ENCODE peak calls at places on chromosomes 11 and 22, in six cellular contexts. One of them, this sample, is unnamed.

GRCh38 chr11:92083123-92083522 is 141.5 kb upstream of the FAT3 start:
- DNase-seq in iris pigment epithelial cell: no peak
- DNase-seq in left cardiac atrium: no peak
- DNase-seq in osteocyte: no peak
- DNase-seq in D341Med: no peak
- DNase-seq in astrocyte of the spinal cord: no peak
- DNase-seq in this sample: peak

GRCh38 chr22:24730864-24731263 is 43.7 kb downstream of the PIWIL3 start:
- DNase-seq in osteocyte: no peak
- DNase-seq in D341Med: no peak
- DNase-seq in iris pigment epithelial cell: no peak
- DNase-seq in astrocyte of the spinal cord: no peak
- DNase-seq in left cardiac atrium: no peak
- DNase-seq in this sample: no peak

GRCh38 chr22:50115693-50116092 is 25.9 kb downstream of the MOV10L1 start:
- DNase-seq in D341Med: no peak
- DNase-seq in astrocyte of the spinal cord: no peak
- DNase-seq in osteocyte: no peak
- DNase-seq in left cardiac atrium: peak
- DNase-seq in iris pigment epithelial cell: peak
- DNase-seq in this sample: peak

GRCh38 chr22:30309981-30310672 is 16.6 kb downstream of the TBC1D10A start:
- DNase-seq in D341Med: peak
- DNase-seq in osteocyte: no peak
- DNase-seq in astrocyte of the spinal cord: no peak
- DNase-seq in left cardiac atrium: peak
- DNase-seq in iris pigment epithelial cell: peak
- DNase-seq in this sample: no peak

GRCh38 chr11:46162700-46163099 is 41.4 kb upstream of the PHF21A start:
- DNase-seq in D341Med: no peak
- DNase-seq in iris pigment epithelial cell: no peak
- DNase-seq in osteocyte: no peak
- DNase-seq in astrocyte of the spinal cord: no peak
- DNase-seq in left cardiac atrium: no peak
- DNase-seq in this sample: no peak

GRCh38 chr11:44754876-44755552 is 28.3 kb downstream of the TSPAN18 start:
- DNase-seq in astrocyte of the spinal cord: no peak
- DNase-seq in left cardiac atrium: no peak
- DNase-seq in iris pigment epithelial cell: no peak
- DNase-seq in D341Med: no peak
- DNase-seq in osteocyte: no peak
- DNase-seq in this sample: no peak

GRCh38 chr11:111935331-111936044 is 1.7 kb upstream of the DIXDC1 start:
- DNase-seq in D341Med: no peak
- DNase-seq in osteocyte: peak
- DNase-seq in iris pigment epithelial cell: peak
- DNase-seq in astrocyte of the spinal cord: no peak
- DNase-seq in left cardiac atrium: no peak
- DNase-seq in this sample: no peak

GRCh38 chr11:116579857-116580727 is 192.7 kb downstream of the BUD13 start:
- DNase-seq in astrocyte of the spinal cord: no peak
- DNase-seq in left cardiac atrium: no peak
- DNase-seq in D341Med: peak
- DNase-seq in iris pigment epithelial cell: no peak
- DNase-seq in osteocyte: no peak
- DNase-seq in this sample: no peak

GRCh38 chr22:20211997-20212753 is 55.9 kb downstream of the RTN4R start:
- DNase-seq in astrocyte of the spinal cord: no peak
- DNase-seq in iris pigment epithelial cell: peak
- DNase-seq in D341Med: no peak
- DNase-seq in left cardiac atrium: peak
- DNase-seq in osteocyte: no peak
- DNase-seq in this sample: no peak

GRCh38 chr11:67056640-67057409 is at the start of gene RHOD:
- DNase-seq in left cardiac atrium: peak
- DNase-seq in D341Med: no peak
- DNase-seq in astrocyte of the spinal cord: no peak
- DNase-seq in osteocyte: no peak
- DNase-seq in iris pigment epithelial cell: no peak
- DNase-seq in this sample: peak

GRCh38 chr11:12006552-12007229 is 1.7 kb downstream of the DKK3 start:
- DNase-seq in astrocyte of the spinal cord: no peak
- DNase-seq in iris pigment epithelial cell: no peak
- DNase-seq in D341Med: no peak
- DNase-seq in left cardiac atrium: no peak
- DNase-seq in osteocyte: no peak
- DNase-seq in this sample: no peak

GRCh38 chr22:40588726-40589125 is 47.8 kb downstream of the MRTFA start:
- DNase-seq in astrocyte of the spinal cord: no peak
- DNase-seq in left cardiac atrium: no peak
- DNase-seq in D341Med: no peak
- DNase-seq in iris pigment epithelial cell: peak
- DNase-seq in osteocyte: no peak
- DNase-seq in this sample: no peak

GRCh38 chr11:86207413-86207812 is 37.1 kb upstream of the EED start:
- DNase-seq in astrocyte of the spinal cord: no peak
- DNase-seq in osteocyte: no peak
- DNase-seq in left cardiac atrium: no peak
- DNase-seq in iris pigment epithelial cell: no peak
- DNase-seq in D341Med: no peak
- DNase-seq in this sample: no peak

GRCh38 chr11:19918302-19919049 is 205.8 kb downstream of the NAV2 start:
- DNase-seq in astrocyte of the spinal cord: peak
- DNase-seq in osteocyte: no peak
- DNase-seq in left cardiac atrium: no peak
- DNase-seq in D341Med: no peak
- DNase-seq in iris pigment epithelial cell: peak
- DNase-seq in this sample: no peak

This sample was measured in endothelial cell of umbilical vein.